ENCODE peak calls at places on chromosomes 1 and 21, in five cellular contexts. O, N, I, S and H are unnamed samples.

GRCh38 chr1:227403535-227403934 is 85.2 kb upstream of the CDC42BPA start:
- DNase-seq in O (no peak), N (no peak), I (no peak), S (no peak), H (no peak)

GRCh38 chr21:32337206-32337605 is 38.6 kb downstream of the MRAP start:
- DNase-seq in O (no peak), N (no peak), I (no peak), S (no peak), H (no peak)

GRCh38 chr1:19393051-19393450 is 80.9 kb downstream of the SLC66A1 start:
- DNase-seq in O (no peak), N (no peak), I (no peak), S (no peak), H (no peak)

GRCh38 chr1:183238071-183238470 is 52.0 kb downstream of the LAMC2 start:
- DNase-seq in O (no peak), N (no peak), I (no peak), S (no peak), H (no peak)

GRCh38 chr1:67583462-67583950 is 101.5 kb upstream of the GADD45A start:
- DNase-seq in O (no peak), N (no peak), I (no peak), S (no peak), H (no peak)

GRCh38 chr1:174218983-174219382 is 59.7 kb downstream of the RABGAP1L start:
- DNase-seq in O (no peak), N (no peak), I (no peak), S (no peak), H (no peak)

GRCh38 chr1:38728176-38728908 is 131.2 kb downstream of the RRAGC start:
- DNase-seq in O (no peak), N (no peak), I (peak; percentile 77), S (peak; percentile 37), H (no peak)

GRCh38 chr1:214466759-214467585 is 84.4 kb downstream of the PTPN14 start:
- DNase-seq in O (no peak), N (no peak), I (peak; percentile 55), S (no peak), H (no peak)

GRCh38 chr1:179091691-179092165 is 9.9 kb downstream of the TOR3A start:
- DNase-seq in O (no peak), N (peak; percentile 70), I (peak; percentile 39), S (peak; percentile 81), H (no peak)

GRCh38 chr1:210910020-210910575 is 223.8 kb downstream of the KCNH1 start:
- DNase-seq in O (no peak), N (no peak), I (no peak), S (no peak), H (no peak)

GRCh38 chr1:169874229-169874628 is 19.5 kb downstream of the SCYL3 start:
- DNase-seq in O (no peak), N (no peak), I (no peak), S (no peak), H (no peak)

GRCh38 chr1:225415307-225415706 is 12.5 kb downstream of the LBR start:
- DNase-seq in O (no peak), N (peak; percentile 15), I (no peak), S (no peak), H (no peak)

GRCh38 chr1:107557095-107557494 is 407.9 kb downstream of the VAV3 start:
- DNase-seq in O (no peak), N (no peak), I (no peak), S (no peak), H (no peak)

GRCh38 chr1:220528049-220528678 is at the start of gene MARK1:
- DNase-seq in O (no peak), N (peak; percentile 5), I (peak; percentile 38), S (peak; percentile 58), H (no peak)

GRCh38 chr21:29372063-29372802 is 73.5 kb downstream of the BACH1 start:
- DNase-seq in O (peak; percentile 67), N (peak; percentile 77), I (peak; percentile 33), S (peak; percentile 39), H (peak; percentile 86)

GRCh38 chr21:31476551-31477120 is 132.6 kb upstream of the TIAM1 start:
- DNase-seq in O (no peak), N (no peak), I (no peak), S (no peak), H (no peak)

GRCh38 chr1:157209514-157209913 is 71.3 kb upstream of the ETV3 start:
- DNase-seq in O (no peak), N (no peak), I (no peak), S (no peak), H (no peak)

GRCh38 chr1:109823543-109824348 is 60.0 kb upstream of the EPS8L3 start:
- DNase-seq in O (no peak), N (peak; percentile 29), I (no peak), S (peak; percentile 41), H (peak; percentile 64)

GRCh38 chr1:84110629-84111028 is 33.4 kb upstream of the PRKACB start:
- DNase-seq in O (no peak), N (no peak), I (no peak), S (no peak), H (no peak)

GRCh38 chr1:28592314-28593071 is 428 bp downstream of the RAB42 start:
- DNase-seq in O (no peak), N (no peak), I (peak; percentile 29), S (no peak), H (peak; percentile 38)

GRCh38 chr1:12157366-12158231 is 9.2 kb upstream of the TNFRSF1B start:
- DNase-seq in O (no peak), N (peak; percentile 84), I (no peak), S (no peak), H (no peak)

GRCh38 chr1:16206547-16207317 is 5.7 kb downstream of the ARHGEF19 start:
- DNase-seq in O (peak; percentile 98), N (peak; percentile 98), I (peak; percentile 98), S (peak; percentile 98), H (peak; percentile 98)
- TF ChIP-seq POLR2A in O (peak; percentile 63), N (peak; percentile 85), I (peak; percentile 20), S (peak; percentile 52), H (peak; percentile 61)

GRCh38 chr1:206110820-206111219 is 6.4 kb downstream of the AVPR1B start:
- DNase-seq in O (no peak), N (no peak), I (no peak), S (no peak), H (no peak)
- TF ChIP-seq POLR2A in O (no peak), N (no peak), I (no peak), S (no peak), H (no peak)

GRCh38 chr1:209805341-209805781 is 581 bp downstream of the IRF6 start:
- DNase-seq in O (no peak), N (no peak), I (peak; percentile 34), S (no peak), H (peak; percentile 33)

GRCh38 chr1:209800984-209801834 is 4.7 kb downstream of the IRF6 start:
- DNase-seq in O (no peak), N (no peak), I (peak; percentile 40), S (no peak), H (no peak)

GRCh38 chr1:209803568-209803967 is 2.4 kb downstream of the IRF6 start:
- DNase-seq in O (no peak), N (no peak), I (no peak), S (no peak), H (no peak)

GRCh38 chr1:209802780-209803152 is 3.2 kb downstream of the IRF6 start:
- DNase-seq in O (no peak), N (no peak), I (no peak), S (no peak), H (peak; percentile 14)

DNA sequence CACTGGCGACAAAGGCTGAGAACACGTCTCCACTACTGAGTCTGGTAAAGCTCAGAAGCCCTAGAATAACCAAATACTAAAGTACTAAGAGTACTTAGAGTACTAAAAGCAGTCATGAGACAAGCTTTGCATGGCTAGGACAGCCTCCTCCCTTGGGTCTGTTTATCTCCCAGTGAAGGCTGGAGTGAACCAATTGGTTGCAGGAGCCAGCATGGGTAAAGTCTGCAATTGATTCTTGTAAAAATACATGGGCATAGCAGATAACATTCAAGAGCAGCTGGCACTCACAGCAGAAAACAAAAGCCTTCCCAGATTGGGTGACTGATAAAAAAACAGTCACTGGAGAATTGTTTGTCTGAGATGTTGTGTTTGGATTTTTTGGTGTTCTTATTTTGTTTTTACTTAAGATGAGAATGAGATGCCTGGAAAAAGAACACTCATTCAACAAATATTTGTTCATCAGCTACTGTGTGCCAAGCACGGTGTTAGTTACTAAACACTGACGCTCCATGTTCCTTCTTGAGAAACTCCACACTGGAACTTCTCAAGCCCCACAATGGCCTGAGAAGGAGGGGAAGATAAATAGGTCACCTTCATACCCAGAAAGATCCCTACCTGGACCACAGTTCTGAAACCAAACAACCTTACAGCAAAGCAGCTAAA is 3.7 kb downstream of the IRF6 start:
- DNase-seq in O (no peak), N (no peak), I (peak; percentile 59), S (no peak), H (peak; percentile 91)
- TF ChIP-seq POLR2A in O (no peak), N (no peak), I (peak; percentile 9), S (no peak), H (peak; percentile 64)

GRCh38 chr21:38821959-38822682 is 16.4 kb downstream of the ETS2 start:
- DNase-seq in O (no peak), N (no peak), I (no peak), S (no peak), H (no peak)
- TF ChIP-seq POLR2A in O (no peak), N (no peak), I (no peak), S (no peak), H (no peak)

GRCh38 chr1:232274236-232274855 is 355.6 kb downstream of the SIPA1L2 start:
- DNase-seq in O (no peak), N (peak; percentile 78), I (no peak), S (no peak), H (no peak)

GRCh38 chr1:232278925-232279324 is 351.0 kb downstream of the SIPA1L2 start:
- DNase-seq in O (no peak), N (no peak), I (no peak), S (no peak), H (no peak)

GRCh38 chr1:232279909-232280308 is 350.0 kb downstream of the SIPA1L2 start:
- DNase-seq in O (no peak), N (no peak), I (no peak), S (no peak), H (no peak)

GRCh38 chr1:232274999-232275706 is 354.8 kb downstream of the SIPA1L2 start:
- DNase-seq in O (no peak), N (no peak), I (no peak), S (no peak), H (no peak)

DNA sequence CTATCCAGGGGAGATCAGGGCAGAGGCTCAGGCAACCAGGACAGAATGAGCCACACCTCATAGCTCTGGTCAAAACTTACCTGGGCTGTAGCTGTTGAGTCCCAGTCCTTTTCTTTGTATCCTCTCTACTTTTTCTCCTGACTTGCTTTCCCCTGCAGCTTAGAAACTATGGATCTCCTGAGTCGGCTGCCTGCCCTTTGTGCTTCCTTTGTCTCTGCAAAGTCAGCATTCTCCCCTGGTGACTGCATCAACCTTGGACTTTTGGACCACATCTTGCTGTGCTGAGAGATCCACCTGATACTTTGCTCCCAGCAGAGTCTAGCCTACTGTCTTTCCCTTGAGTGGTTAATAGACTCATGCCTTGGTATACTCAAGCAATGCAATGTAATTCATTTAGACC is 353.3 kb downstream of the SIPA1L2 start:
- DNase-seq in O (no peak), N (no peak), I (no peak), S (no peak), H (no peak)
- TF ChIP-seq POLR2A in O (no peak), N (no peak), I (no peak), S (no peak), H (no peak)